ENCODE peak calls at places on chromosomes 13 and 19, in eight cellular contexts. One of them, this sample, is unnamed.

GRCh38 chr19:10061717-10062310 is 24.3 kb upstream of the SHFL start:
- DNase-seq in left lung: no peak
- DNase-seq in CD8-positive, alpha-beta T cell: no peak
- DNase-seq in ascending aorta: no peak
- DNase-seq in colonic mucosa: no peak
- DNase-seq in psoas muscle: no peak
- DNase-seq in tibial nerve: no peak
- DNase-seq in transverse colon: no peak
- DNase-seq in this sample: no peak

GRCh38 chr19:37999309-38000213 is 92.6 kb downstream of the SIPA1L3 start:
- DNase-seq in CD8-positive, alpha-beta T cell: no peak
- DNase-seq in left lung: no peak
- DNase-seq in psoas muscle: peak; percentile 79
- DNase-seq in colonic mucosa: no peak
- DNase-seq in transverse colon: no peak
- DNase-seq in tibial nerve: peak; percentile 44
- DNase-seq in ascending aorta: no peak
- DNase-seq in this sample: peak; percentile 97

GRCh38 chr13:92158335-92158734 is 759.9 kb downstream of the GPC5 start:
- DNase-seq in tibial nerve: no peak
- DNase-seq in left lung: no peak
- DNase-seq in transverse colon: no peak
- DNase-seq in ascending aorta: no peak
- DNase-seq in psoas muscle: no peak
- DNase-seq in CD8-positive, alpha-beta T cell: no peak
- DNase-seq in colonic mucosa: no peak
- DNase-seq in this sample: no peak

GRCh38 chr19:50952890-50953289 is at the start of gene KLK5:
- DNase-seq in colonic mucosa: no peak
- DNase-seq in psoas muscle: no peak
- DNase-seq in CD8-positive, alpha-beta T cell: no peak
- DNase-seq in tibial nerve: no peak
- DNase-seq in transverse colon: no peak
- DNase-seq in left lung: no peak
- DNase-seq in ascending aorta: no peak
- DNase-seq in this sample: no peak

GRCh38 chr19:42038675-42039074 is 31.3 kb downstream of the GRIK5 start:
- DNase-seq in ascending aorta: no peak
- DNase-seq in transverse colon: no peak
- DNase-seq in CD8-positive, alpha-beta T cell: no peak
- DNase-seq in psoas muscle: no peak
- DNase-seq in left lung: no peak
- DNase-seq in colonic mucosa: no peak
- DNase-seq in tibial nerve: no peak
- DNase-seq in this sample: no peak

GRCh38 chr13:113901231-113901630 is 37.4 kb upstream of the GAS6 start:
- DNase-seq in CD8-positive, alpha-beta T cell: no peak
- DNase-seq in colonic mucosa: peak; percentile 10
- DNase-seq in psoas muscle: no peak
- DNase-seq in tibial nerve: no peak
- DNase-seq in transverse colon: no peak
- DNase-seq in ascending aorta: no peak
- DNase-seq in left lung: no peak
- DNase-seq in this sample: no peak

GRCh38 chr19:2354670-2355069 is 5.4 kb upstream of the TMPRSS9 start:
- DNase-seq in CD8-positive, alpha-beta T cell: no peak
- DNase-seq in colonic mucosa: no peak
- DNase-seq in ascending aorta: no peak
- DNase-seq in tibial nerve: no peak
- DNase-seq in left lung: no peak
- DNase-seq in psoas muscle: no peak
- DNase-seq in transverse colon: no peak
- DNase-seq in this sample: no peak

GRCh38 chr19:56071151-56071550 is 49.9 kb downstream of the ZNF787 start:
- DNase-seq in left lung: no peak
- DNase-seq in ascending aorta: no peak
- DNase-seq in transverse colon: no peak
- DNase-seq in CD8-positive, alpha-beta T cell: no peak
- DNase-seq in colonic mucosa: no peak
- DNase-seq in tibial nerve: no peak
- DNase-seq in psoas muscle: no peak
- DNase-seq in this sample: no peak

GRCh38 chr13:60372141-60372540 is 24.9 kb upstream of the TDRD3 start:
- DNase-seq in left lung: no peak
- DNase-seq in psoas muscle: no peak
- DNase-seq in ascending aorta: no peak
- DNase-seq in colonic mucosa: no peak
- DNase-seq in tibial nerve: no peak
- DNase-seq in transverse colon: no peak
- DNase-seq in CD8-positive, alpha-beta T cell: no peak
- DNase-seq in this sample: no peak

GRCh38 chr13:89382986-89383385 is 1711.8 kb downstream of the SLITRK5 start:
- DNase-seq in colonic mucosa: no peak
- DNase-seq in left lung: no peak
- DNase-seq in CD8-positive, alpha-beta T cell: no peak
- DNase-seq in ascending aorta: no peak
- DNase-seq in psoas muscle: no peak
- DNase-seq in tibial nerve: no peak
- DNase-seq in transverse colon: no peak
- DNase-seq in this sample: no peak

GRCh38 chr13:58369941-58370340 is 738.4 kb downstream of the PCDH17 start:
- DNase-seq in left lung: no peak
- DNase-seq in transverse colon: no peak
- DNase-seq in psoas muscle: no peak
- DNase-seq in tibial nerve: no peak
- DNase-seq in colonic mucosa: no peak
- DNase-seq in CD8-positive, alpha-beta T cell: no peak
- DNase-seq in ascending aorta: no peak
- DNase-seq in this sample: no peak

GRCh38 chr19:54299126-54299498 is 13.9 kb downstream of the LILRA5 start:
- DNase-seq in CD8-positive, alpha-beta T cell: no peak
- DNase-seq in left lung: no peak
- DNase-seq in tibial nerve: no peak
- DNase-seq in ascending aorta: no peak
- DNase-seq in transverse colon: no peak
- DNase-seq in colonic mucosa: no peak
- DNase-seq in psoas muscle: no peak
- DNase-seq in this sample: no peak
- H3K4me1 ChIP-seq in CD8-positive, alpha-beta T cell: peaks cover 1% of the 10 kb centered on the region
- H3K4me1 ChIP-seq in left lung: peaks cover 48% of the 10 kb centered on the region
- H3K4me1 ChIP-seq in tibial nerve: no peaks in the 10 kb centered on the region
- H3K4me1 ChIP-seq in ascending aorta: no peaks in the 10 kb centered on the region
- H3K4me1 ChIP-seq in transverse colon: no peaks in the 10 kb centered on the region
- H3K4me1 ChIP-seq in colonic mucosa: no peaks in the 10 kb centered on the region
- H3K4me1 ChIP-seq in psoas muscle: no peaks in the 10 kb centered on the region
- H3K4me1 ChIP-seq in this sample: no peaks in the 10 kb centered on the region

DNA sequence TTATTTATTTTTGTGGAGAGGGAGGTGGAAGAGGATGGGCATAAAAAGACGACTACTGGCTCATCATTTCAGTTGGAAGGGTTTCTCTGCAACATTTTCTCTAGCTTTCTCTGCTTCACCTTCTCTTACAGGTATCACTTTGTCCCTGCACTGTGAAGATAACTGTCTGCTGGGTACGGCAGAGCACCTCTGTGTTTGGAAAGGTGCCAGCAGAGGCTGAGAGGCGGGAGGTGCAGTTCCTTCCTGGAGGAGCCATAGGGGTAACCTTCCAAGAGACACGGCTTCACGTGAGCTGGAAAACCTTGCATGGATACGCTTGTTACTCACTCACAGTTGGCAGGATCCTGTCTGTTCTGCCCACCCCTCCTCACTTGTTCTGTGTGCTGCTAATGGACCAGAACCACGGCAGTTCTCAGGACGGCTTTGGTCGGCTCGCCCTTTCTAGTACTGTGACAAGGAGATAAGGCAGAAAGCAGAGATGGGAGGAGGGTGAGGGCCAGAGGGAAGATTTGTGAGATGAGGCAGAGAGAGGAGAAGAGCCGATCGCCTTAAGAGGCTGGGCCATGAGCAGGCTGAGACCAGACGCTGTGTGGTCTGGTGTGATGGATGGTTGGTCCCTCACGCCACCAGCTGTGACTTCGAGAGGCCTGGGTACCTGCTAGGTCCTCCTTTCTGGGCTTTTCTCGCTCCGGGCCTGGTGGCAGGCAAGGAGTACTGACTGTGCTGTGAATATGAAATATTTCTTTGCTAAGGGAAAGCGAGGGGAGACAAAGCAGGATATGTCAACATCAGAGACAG is 66.8 kb downstream of the MRPL57 start:
- DNase-seq in transverse colon: no peak
- DNase-seq in left lung: no peak
- DNase-seq in colonic mucosa: no peak
- DNase-seq in psoas muscle: no peak
- DNase-seq in tibial nerve: no peak
- DNase-seq in CD8-positive, alpha-beta T cell: no peak
- DNase-seq in ascending aorta: no peak
- DNase-seq in this sample: no peak
- H3K27ac ChIP-seq in transverse colon: no peak overlapping the region
- H3K27ac ChIP-seq in left lung: no peak overlapping the region
- H3K27ac ChIP-seq in colonic mucosa: no peak overlapping the region
- H3K27ac ChIP-seq in psoas muscle: no peak overlapping the region
- H3K27ac ChIP-seq in tibial nerve: no peak overlapping the region
- H3K27ac ChIP-seq in CD8-positive, alpha-beta T cell: no peak overlapping the region
- H3K27ac ChIP-seq in ascending aorta: no peak overlapping the region
- H3K27ac ChIP-seq in this sample: no peak overlapping the region

GRCh38 chr19:35369522-35369921 is 1.3 kb upstream of the GPR42 start:
- DNase-seq in colonic mucosa: no peak
- DNase-seq in left lung: no peak
- DNase-seq in tibial nerve: no peak
- DNase-seq in CD8-positive, alpha-beta T cell: no peak
- DNase-seq in psoas muscle: no peak
- DNase-seq in transverse colon: no peak
- DNase-seq in ascending aorta: no peak
- DNase-seq in this sample: no peak
- H3K9me3 ChIP-seq in colonic mucosa: no peaks in the 10 kb centered on the region
- H3K9me3 ChIP-seq in left lung: no peaks in the 10 kb centered on the region
- H3K9me3 ChIP-seq in tibial nerve: no peaks in the 10 kb centered on the region
- H3K9me3 ChIP-seq in CD8-positive, alpha-beta T cell: no peaks in the 10 kb centered on the region
- H3K9me3 ChIP-seq in psoas muscle: no peaks in the 10 kb centered on the region
- H3K9me3 ChIP-seq in transverse colon: no peaks in the 10 kb centered on the region
- H3K9me3 ChIP-seq in ascending aorta: peaks cover 4% of the 10 kb centered on the region
- H3K9me3 ChIP-seq in this sample: no peaks in the 10 kb centered on the region

GRCh38 chr19:33285441-33285927 is 16.9 kb downstream of the CEBPA start:
- DNase-seq in psoas muscle: no peak
- DNase-seq in ascending aorta: no peak
- DNase-seq in left lung: no peak
- DNase-seq in colonic mucosa: peak; percentile 57
- DNase-seq in tibial nerve: no peak
- DNase-seq in CD8-positive, alpha-beta T cell: no peak
- DNase-seq in transverse colon: no peak
- DNase-seq in this sample: no peak

GRCh38 chr19:33287438-33287837 is 14.9 kb downstream of the CEBPA start:
- DNase-seq in ascending aorta: no peak
- DNase-seq in psoas muscle: no peak
- DNase-seq in colonic mucosa: no peak
- DNase-seq in CD8-positive, alpha-beta T cell: no peak
- DNase-seq in tibial nerve: no peak
- DNase-seq in transverse colon: no peak
- DNase-seq in left lung: no peak
- DNase-seq in this sample: no peak

GRCh38 chr19:33284756-33285155 is 17.6 kb downstream of the CEBPA start:
- DNase-seq in ascending aorta: no peak
- DNase-seq in psoas muscle: no peak
- DNase-seq in tibial nerve: no peak
- DNase-seq in colonic mucosa: no peak
- DNase-seq in left lung: no peak
- DNase-seq in transverse colon: no peak
- DNase-seq in CD8-positive, alpha-beta T cell: no peak
- DNase-seq in this sample: no peak

GRCh38 chr19:33288666-33289065 is 13.7 kb downstream of the CEBPA start:
- DNase-seq in ascending aorta: no peak
- DNase-seq in colonic mucosa: no peak
- DNase-seq in transverse colon: no peak
- DNase-seq in left lung: no peak
- DNase-seq in psoas muscle: no peak
- DNase-seq in tibial nerve: no peak
- DNase-seq in CD8-positive, alpha-beta T cell: no peak
- DNase-seq in this sample: no peak

DNA sequence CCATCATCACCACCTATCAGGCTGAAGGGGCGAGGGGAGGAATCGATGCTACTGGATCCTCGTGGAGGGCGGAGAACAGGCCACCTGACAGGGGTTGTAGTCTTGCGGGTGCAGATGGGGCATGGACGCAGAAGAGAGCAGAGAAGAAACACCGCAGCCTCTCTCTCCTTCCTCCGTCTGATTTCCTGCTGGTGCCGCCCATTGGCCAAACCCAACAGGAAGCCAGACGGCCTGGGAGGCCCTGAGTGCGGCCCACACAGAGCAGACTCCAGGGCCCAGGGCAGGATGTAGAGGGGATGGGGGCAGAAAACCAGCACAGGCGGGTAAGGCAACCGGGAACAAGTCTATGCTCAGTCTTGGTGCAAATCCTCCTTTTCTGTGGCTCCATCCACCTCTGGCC is 15.4 kb downstream of the CEBPA start:
- DNase-seq in ascending aorta: no peak
- DNase-seq in CD8-positive, alpha-beta T cell: no peak
- DNase-seq in colonic mucosa: no peak
- DNase-seq in left lung: no peak
- DNase-seq in transverse colon: no peak
- DNase-seq in psoas muscle: no peak
- DNase-seq in tibial nerve: no peak
- DNase-seq in this sample: no peak
- H3K4me1 ChIP-seq in ascending aorta: no peaks in the 10 kb centered on the region
- H3K4me1 ChIP-seq in CD8-positive, alpha-beta T cell: peaks cover 7% of the 10 kb centered on the region
- H3K4me1 ChIP-seq in colonic mucosa: peaks cover 26% of the 10 kb centered on the region
- H3K4me1 ChIP-seq in left lung: peaks cover 68% of the 10 kb centered on the region
- H3K4me1 ChIP-seq in transverse colon: peaks cover 3% of the 10 kb centered on the region
- H3K4me1 ChIP-seq in psoas muscle: no peaks in the 10 kb centered on the region
- H3K4me1 ChIP-seq in tibial nerve: no peaks in the 10 kb centered on the region
- H3K4me1 ChIP-seq in this sample: no peaks in the 10 kb centered on the region

GRCh38 chr13:49452725-49453457 is 8.8 kb downstream of the SETDB2 start:
- DNase-seq in psoas muscle: no peak
- DNase-seq in ascending aorta: no peak
- DNase-seq in transverse colon: no peak
- DNase-seq in CD8-positive, alpha-beta T cell: no peak
- DNase-seq in left lung: no peak
- DNase-seq in tibial nerve: no peak
- DNase-seq in colonic mucosa: no peak
- DNase-seq in this sample: no peak
- H3K27ac ChIP-seq in psoas muscle: no peak overlapping the region
- H3K27ac ChIP-seq in ascending aorta: no peak overlapping the region
- H3K27ac ChIP-seq in transverse colon: no peak overlapping the region
- H3K27ac ChIP-seq in CD8-positive, alpha-beta T cell: no peak overlapping the region
- H3K27ac ChIP-seq in left lung: no peak overlapping the region
- H3K27ac ChIP-seq in tibial nerve: no peak overlapping the region
- H3K27ac ChIP-seq in colonic mucosa: no peak overlapping the region
- H3K27ac ChIP-seq in this sample: no peak overlapping the region

This sample was measured in SJSA1.